ENCODE peak calls at places on chromosomes 12 and 14, in eight cellular contexts. Z, Q, B, K, Y, F, L and E are unnamed samples.

GRCh38 chr14:52834440-52834842 is 43.0 kb upstream of the GNPNAT1 start:
- DNase-seq in Z (no peak), Q (no peak), B (no peak), K (no peak), Y (no peak), F (no peak), L (peak; percentile 68), E (no peak)

GRCh38 chr14:32588448-32589320 is 259.6 kb downstream of the AKAP6 start:
- DNase-seq in Z (no peak), Q (no peak), B (no peak), K (no peak), Y (no peak), F (no peak), L (peak; percentile 55), E (no peak)

GRCh38 chr14:34604990-34605389 is 25.0 kb downstream of the SNX6 start:
- DNase-seq in Z (no peak), Q (no peak), B (no peak), K (no peak), Y (no peak), F (no peak), L (peak; percentile 55), E (no peak)

GRCh38 chr14:77344597-77344996 is 23.8 kb downstream of the GSTZ1 start:
- DNase-seq in Z (no peak), Q (no peak), B (no peak), K (no peak), Y (no peak), F (no peak), L (no peak), E (no peak)

GRCh38 chr12:111359231-111359913 is 9.5 kb downstream of the PHETA1 start:
- DNase-seq in Z (no peak), Q (no peak), B (no peak), K (no peak), Y (no peak), F (no peak), L (no peak), E (peak; percentile 36)

GRCh38 chr14:39434401-39434800 is 2.2 kb upstream of the FBXO33 start:
- DNase-seq in Z (no peak), Q (no peak), B (no peak), K (no peak), Y (no peak), F (no peak), L (no peak), E (no peak)

GRCh38 chr14:100785626-100786025 is 40.3 kb upstream of the MEG3 start:
- DNase-seq in Z (peak; percentile 48), Q (no peak), B (no peak), K (no peak), Y (peak; percentile 42), F (no peak), L (no peak), E (no peak)

GRCh38 chr12:57839996-57840395 is 6.5 kb downstream of the CTDSP2 start:
- DNase-seq in Z (no peak), Q (no peak), B (no peak), K (peak; percentile 87), Y (no peak), F (no peak), L (no peak), E (no peak)

GRCh38 chr12:118136559-118137003 is 657 bp downstream of the PEBP1 start:
- DNase-seq in Z (peak; percentile 87), Q (peak; percentile 11), B (peak; percentile 61), K (peak; percentile 37), Y (peak; percentile 53), F (peak; percentile 36), L (peak; percentile 30), E (peak; percentile 60)

GRCh38 chr12:131202592-131203378 is 249.1 kb downstream of the ADGRD1 start:
- DNase-seq in Z (peak; percentile 55), Q (no peak), B (no peak), K (no peak), Y (no peak), F (no peak), L (no peak), E (peak; percentile 53)

GRCh38 chr14:54722791-54723432 is 156.0 kb downstream of the SAMD4A start:
- DNase-seq in Z (no peak), Q (no peak), B (no peak), K (no peak), Y (no peak), F (no peak), L (peak; percentile 59), E (no peak)

GRCh38 chr12:58341791-58342190 is 400.4 kb downstream of the ATP23 start:
- DNase-seq in Z (no peak), Q (no peak), B (no peak), K (no peak), Y (no peak), F (no peak), L (no peak), E (no peak)

GRCh38 chr12:116087962-116088361 is 189.5 kb downstream of the MED13L start:
- DNase-seq in Z (no peak), Q (no peak), B (no peak), K (no peak), Y (no peak), F (no peak), L (no peak), E (no peak)

GRCh38 chr14:72178517-72178916 is 246.3 kb downstream of the RGS6 start:
- DNase-seq in Z (no peak), Q (no peak), B (no peak), K (no peak), Y (no peak), F (no peak), L (no peak), E (no peak)

GRCh38 chr14:105117257-105117646 is 51.3 kb downstream of the JAG2 start:
- DNase-seq in Z (no peak), Q (no peak), B (no peak), K (no peak), Y (no peak), F (no peak), L (no peak), E (peak; percentile 48)

GRCh38 chr14:74567646-74568379 is 44.2 kb downstream of the LTBP2 start:
- DNase-seq in Z (peak; percentile 55), Q (no peak), B (no peak), K (no peak), Y (no peak), F (no peak), L (no peak), E (no peak)

GRCh38 chr12:131088701-131089525 is 135.2 kb downstream of the ADGRD1 start:
- DNase-seq in Z (peak; percentile 42), Q (no peak), B (no peak), K (no peak), Y (peak; percentile 35), F (peak; percentile 5), L (no peak), E (peak; percentile 53)

GRCh38 chr14:38255673-38256357 is at the start of gene CLEC14A:
- DNase-seq in Z (peak; percentile 82), Q (no peak), B (no peak), K (peak; percentile 49), Y (no peak), F (peak; percentile 89), L (no peak), E (peak; percentile 71)

GRCh38 chr14:65003394-65003793 is 16.7 kb downstream of the FNTB start:
- DNase-seq in Z (no peak), Q (no peak), B (no peak), K (no peak), Y (no peak), F (no peak), L (no peak), E (no peak)

GRCh38 chr12:110281549-110282342 is 699 bp downstream of the ATP2A2 start:
- DNase-seq in Z (peak; percentile 92), Q (no peak), B (peak; percentile 59), K (peak; percentile 38), Y (no peak), F (peak; percentile 51), L (peak; percentile 75), E (peak; percentile 40)

GRCh38 chr14:87613856-87614255 is 379.1 kb downstream of the GALC start:
- DNase-seq in Z (no peak), Q (no peak), B (no peak), K (no peak), Y (no peak), F (no peak), L (no peak), E (no peak)

GRCh38 chr12:99745106-99745505 is 97.6 kb downstream of the GARIN6 start:
- DNase-seq in Z (no peak), Q (no peak), B (no peak), K (no peak), Y (no peak), F (no peak), L (no peak), E (no peak)

GRCh38 chr14:59919582-59920377 is at the start of gene LRRC9:
- DNase-seq in Z (peak; percentile 76), Q (no peak), B (peak; percentile 14), K (no peak), Y (peak; percentile 59), F (no peak), L (no peak), E (no peak)

GRCh38 chr12:23950011-23950774 is 723 bp upstream of the SOX5 start:
- DNase-seq in Z (no peak), Q (no peak), B (no peak), K (no peak), Y (no peak), F (no peak), L (no peak), E (peak; percentile 24)
- H3K4me3 ChIP-seq in Z (no peak overlapping the region), Q (peak overlapping the region; percentile 74), B (peak overlapping the region; percentile 41), K (peak overlapping the region; percentile 59), Y (peak overlapping the region; percentile 66), F (peak overlapping the region; percentile 47), L (peak overlapping the region; percentile 3), E (peak overlapping the region; percentile 47)

GRCh38 chr12:8033153-8034044 is 883 bp downstream of the FOXJ2 start:
- DNase-seq in Z (peak; percentile 79), Q (no peak), B (peak; percentile 55), K (peak; percentile 54), Y (no peak), F (peak; percentile 67), L (peak; percentile 60), E (peak; percentile 88)

GRCh38 chr12:8030189-8030588 is 2.3 kb upstream of the FOXJ2 start:
- DNase-seq in Z (no peak), Q (no peak), B (no peak), K (no peak), Y (no peak), F (no peak), L (no peak), E (no peak)

GRCh38 chr12:8031872-8032241 is 659 bp upstream of the FOXJ2 start:
- DNase-seq in Z (no peak), Q (no peak), B (no peak), K (no peak), Y (no peak), F (no peak), L (no peak), E (no peak)

GRCh38 chr12:8034802-8035201 is 2.3 kb downstream of the FOXJ2 start:
- DNase-seq in Z (no peak), Q (no peak), B (no peak), K (no peak), Y (no peak), F (no peak), L (no peak), E (no peak)

GRCh38 chr12:8032242-8033152 is at the start of gene FOXJ2:
- DNase-seq in Z (peak; percentile 97), Q (no peak), B (peak; percentile 86), K (peak; percentile 72), Y (peak; percentile 67), F (peak; percentile 89), L (peak; percentile 68), E (peak; percentile 92)
- H3K27ac ChIP-seq in Z (peak within 1 kb of the TSS; percentile 96), Q (peak within 1 kb of the TSS; percentile 97), B (peak within 1 kb of the TSS; percentile 95), K (peak within 1 kb of the TSS; percentile 97), Y (peak within 1 kb of the TSS; percentile 88), F (peak within 1 kb of the TSS; percentile 99), L (peak within 1 kb of the TSS; percentile 81), E (peak within 1 kb of the TSS; percentile 92)

GRCh38 chr12:89962648-89963047 is 254.0 kb upstream of the ATP2B1 start:
- DNase-seq in Z (no peak), Q (no peak), B (peak; percentile 46), K (no peak), Y (no peak), F (no peak), L (no peak), E (no peak)
- TF ChIP-seq CTCF in Z (peak; percentile 19), Q (no peak), B (peak; percentile 22), K (no peak), Y (no peak), F (no peak), L (peak; percentile 20), E (no peak)

GRCh38 chr14:67999693-68000384 is 180.3 kb downstream of the RAD51B start:
- DNase-seq in Z (no peak), Q (no peak), B (no peak), K (no peak), Y (no peak), F (no peak), L (peak; percentile 71), E (no peak)
- H3K4me3 ChIP-seq in Z (no peak overlapping the region), Q (peak overlapping the region; percentile 53), B (no peak overlapping the region), K (no peak overlapping the region), Y (no peak overlapping the region), F (no peak overlapping the region), L (peak overlapping the region; percentile 21), E (no peak overlapping the region)